ENCODE peak calls at places on chromosomes 13 and 19, in four cellular contexts. L is A549, W is K562, A is HepG2. E is an unnamed sample.

GRCh38 chr13:27406178-27406939 is 18.1 kb upstream of the GTF3A start:
- DNase-seq in W (peak), L (peak), A (peak), E (no peak)

GRCh38 chr13:44801990-44802389 is 187.3 kb downstream of the NUFIP1 start:
- DNase-seq in A (no peak), W (no peak), L (peak), E (no peak)

GRCh38 chr19:39372047-39372802 is 18.7 kb downstream of the PAF1 start:
- DNase-seq in A (no peak), W (no peak), L (no peak), E (no peak)

GRCh38 chr13:60562081-60562764 is 165.2 kb downstream of the TDRD3 start:
- DNase-seq in A (no peak), W (no peak), L (no peak), E (no peak)

GRCh38 chr13:98083936-98084335 is 59.0 kb upstream of the FARP1 start:
- DNase-seq in A (no peak), L (no peak), W (no peak), E (no peak)

GRCh38 chr13:58855283-58855682 is 1223.7 kb downstream of the PCDH17 start:
- DNase-seq in L (no peak), W (no peak), A (no peak), E (no peak)

GRCh38 chr13:90485441-90485840 is 862.0 kb upstream of the MIR17HG start:
- DNase-seq in A (no peak), W (no peak), L (peak), E (no peak)

GRCh38 chr19:9043524-9043923 is 33.3 kb upstream of the MUC16 start:
- DNase-seq in A (no peak), L (no peak), W (no peak), E (no peak)

GRCh38 chr19:27679399-27679798 is 1533.6 kb downstream of the UQCRFS1 start:
- DNase-seq in L (no peak), A (no peak), W (no peak), E (no peak)

GRCh38 chr13:26254583-26255102 is 714 bp downstream of the CDK8 start:
- DNase-seq in W (peak), A (peak), L (peak), E (peak)

GRCh38 chr13:20902438-20903163 is at the start of gene XPO4:
- DNase-seq in W (peak), L (peak), A (peak), E (peak)

GRCh38 chr19:33507021-33507956 is 14.3 kb downstream of the PEPD start:
- DNase-seq in W (no peak), A (no peak), L (no peak), E (no peak)

GRCh38 chr13:114130708-114131580 is 1.5 kb downstream of the RASA3 start:
- DNase-seq in L (peak), A (no peak), W (peak), E (no peak)

GRCh38 chr13:94778986-94779385 is 66.6 kb upstream of the SOX21 start:
- DNase-seq in A (no peak), W (no peak), L (no peak), E (no peak)

GRCh38 chr13:113604186-113604585 is 19.6 kb downstream of the TFDP1 start:
- DNase-seq in A (no peak), W (no peak), L (no peak), E (no peak)

GRCh38 chr13:99398916-99399622 is 91.9 kb upstream of the GPR183 start:
- DNase-seq in W (no peak), A (no peak), L (no peak), E (no peak)

GRCh38 chr13:103799028-103799427 is 732.8 kb upstream of the SLC10A2 start:
- DNase-seq in A (no peak), W (no peak), L (no peak), E (no peak)

GRCh38 chr19:35247526-35248309 is 1.1 kb upstream of the LSR start:
- DNase-seq in L (peak), A (peak), W (peak), E (peak)

GRCh38 chr19:18128044-18128443 is 24.9 kb upstream of the PIK3R2 start:
- DNase-seq in L (no peak), A (no peak), W (no peak), E (no peak)

GRCh38 chr13:44306401-44307192 is 67.0 kb upstream of the SERP2 start:
- DNase-seq in W (no peak), A (no peak), L (peak), E (peak)

GRCh38 chr19:5851302-5851701 is at the start of gene FUT3:
- DNase-seq in L (no peak), W (peak), A (no peak), E (no peak)

GRCh38 chr19:46678110-46678732 is 17.2 kb upstream of the DACT3 start:
- DNase-seq in W (peak), A (no peak), L (peak), E (peak)

GRCh38 chr19:1847684-1848398 is 442 bp downstream of the REXO1 start:
- DNase-seq in L (no peak), A (peak), W (peak), E (no peak)

GRCh38 chr13:100138859-100139491 is 50.1 kb downstream of the PCCA start:
- DNase-seq in L (no peak), A (no peak), W (no peak), E (no peak)

GRCh38 chr13:47310376-47310775 is 413.5 kb upstream of the HTR2A start:
- DNase-seq in W (no peak), A (no peak), L (no peak), E (no peak)

GRCh38 chr13:111897846-111898215 is 169.1 kb upstream of the SOX1 start:
- DNase-seq in L (no peak), A (no peak), W (no peak), E (no peak)

GRCh38 chr19:44767295-44768180 is 10.2 kb upstream of the CBLC start:
- DNase-seq in W (no peak), L (no peak), A (no peak), E (no peak)

GRCh38 chr13:23848639-23849282 is 40.4 kb downstream of the MIPEP start:
- DNase-seq in L (no peak), W (no peak), A (no peak), E (no peak)

GRCh38 chr13:101556676-101557121 is 104.2 kb downstream of the ITGBL1 start:
- DNase-seq in L (no peak), W (no peak), A (no peak), E (no peak)

GRCh38 chr19:49690073-49690655 is 752 bp upstream of the CPT1C start:
- DNase-seq in W (no peak), L (no peak), A (no peak), E (no peak)
- TF ChIP-seq NR3C1 in W (no peak), L (no peak), A (no peak), E (no peak)

DNA sequence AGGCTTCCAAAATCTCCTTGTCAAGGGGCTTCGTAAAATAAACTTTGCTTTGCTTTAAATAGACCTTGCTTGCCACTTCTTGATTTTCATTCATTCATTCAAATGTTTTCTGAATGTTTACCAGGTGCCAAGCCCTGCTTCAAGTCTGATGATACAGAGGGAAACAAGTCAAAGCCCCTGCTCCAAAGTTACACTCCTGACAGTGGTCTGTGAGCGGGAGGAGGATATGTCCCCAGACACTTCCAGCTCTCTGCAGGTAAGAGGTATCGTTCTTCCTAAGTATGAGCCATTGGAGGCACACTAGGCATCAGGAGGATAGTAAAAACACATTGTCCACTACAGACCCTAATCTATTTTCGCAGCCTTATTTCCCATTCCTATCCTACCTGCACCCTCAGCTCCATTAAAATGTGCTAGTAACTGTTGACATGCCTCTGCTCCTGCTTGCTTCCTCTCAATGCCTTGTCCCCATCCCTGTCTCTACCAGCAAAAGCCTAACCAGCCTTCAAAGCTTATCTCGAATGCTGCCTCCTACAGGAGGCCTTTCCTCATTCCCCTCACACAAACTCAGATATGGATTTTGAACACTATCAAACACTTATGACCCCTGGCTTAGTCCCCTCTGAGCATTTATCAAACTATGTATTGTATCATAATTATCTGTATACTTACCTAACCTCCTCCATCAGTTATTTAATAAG is 6.2 kb upstream of the WBP4 start:
- DNase-seq in W (no peak), L (peak), A (peak), E (no peak)
- TF ChIP-seq NR3C1 in W (no peak), L (no peak), A (no peak), E (no peak)

DNA sequence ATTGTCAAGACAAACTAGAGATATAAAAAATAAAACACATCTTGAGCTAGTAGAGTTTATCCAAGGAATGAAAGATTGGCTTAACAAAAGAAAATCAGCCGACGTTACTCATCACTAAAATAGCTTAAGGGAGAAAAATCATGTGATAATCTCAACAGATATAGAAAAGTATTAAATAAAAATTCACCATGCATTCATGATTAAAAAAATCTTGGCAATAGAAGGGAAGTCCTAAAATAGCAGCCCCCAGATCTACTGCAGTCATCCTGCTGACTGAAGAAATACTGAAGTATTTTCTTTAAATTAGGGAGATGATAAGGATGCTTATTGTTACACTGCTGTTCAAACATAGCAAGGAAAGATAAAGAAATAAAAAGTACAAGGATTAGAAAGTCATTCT is 12.6 kb upstream of the DCLK1 start:
- DNase-seq in L (no peak), A (no peak), W (no peak), E (no peak)
- TF ChIP-seq NR3C1 in L (no peak), A (no peak), W (no peak), E (no peak)

DNA sequence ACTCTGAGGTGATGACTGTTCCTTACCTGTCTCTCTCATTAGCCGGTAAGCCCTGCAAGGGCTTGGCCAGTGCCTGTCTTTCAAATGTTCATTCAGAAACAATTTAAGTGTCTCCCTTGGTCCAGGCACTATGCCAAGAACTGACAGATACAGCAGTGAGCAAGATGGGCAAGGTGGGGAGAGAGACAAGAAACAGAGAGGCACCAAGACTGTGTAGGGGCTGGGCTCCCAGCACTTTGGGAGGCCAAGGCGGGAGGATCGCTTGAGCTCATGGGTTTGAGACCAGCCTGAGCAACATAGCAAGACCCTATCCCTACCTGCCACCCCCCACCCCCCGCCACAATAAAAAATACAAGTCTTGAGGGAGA is 1.3 kb upstream of the CCNE1 start:
- DNase-seq in W (peak), A (no peak), L (peak), E (no peak)
- TF ChIP-seq NR3C1 in W (no peak), A (no peak), L (no peak), E (no peak)

DNA sequence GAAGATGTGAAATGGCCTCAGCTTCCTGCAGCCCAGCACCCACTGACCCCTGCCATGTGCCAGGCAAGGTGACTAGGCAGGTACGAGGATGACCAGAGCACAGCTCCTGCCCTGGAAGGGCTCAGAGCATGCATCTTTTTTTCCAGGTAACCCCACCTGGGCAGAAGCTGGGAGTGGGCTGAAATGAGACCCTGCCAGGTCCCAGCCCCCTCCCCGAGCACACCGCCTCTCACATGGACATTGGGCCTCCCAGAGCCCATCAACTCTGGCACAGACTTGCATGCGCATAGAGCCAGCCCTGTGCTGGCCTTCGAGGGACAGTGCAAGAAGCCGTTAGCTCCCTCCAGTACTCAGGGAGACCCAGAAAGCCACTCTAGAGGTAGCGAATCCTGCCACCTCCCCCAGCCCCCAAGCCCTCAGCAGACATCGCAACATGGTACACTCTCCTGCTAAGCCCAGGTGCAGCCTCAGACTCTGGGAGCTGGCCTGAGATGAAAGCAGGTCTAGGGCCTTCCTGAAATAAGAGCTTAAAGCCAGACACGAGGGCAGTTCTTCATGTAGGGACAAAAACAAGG is 8.9 kb upstream of the VSTM2B start:
- DNase-seq in A (no peak), W (no peak), L (no peak), E (no peak)
- TF ChIP-seq NR3C1 in A (no peak), W (no peak), L (no peak), E (no peak)

GRCh38 chr13:36086117-36086516 is 45.1 kb downstream of the DCLK1 start:
- DNase-seq in A (no peak), L (no peak), W (no peak), E (peak)

GRCh38 chr13:36082806-36083205 is 48.4 kb downstream of the DCLK1 start:
- DNase-seq in W (no peak), A (no peak), L (no peak), E (no peak)

GRCh38 chr13:36084131-36084530 is 47.1 kb downstream of the DCLK1 start:
- DNase-seq in L (no peak), A (no peak), W (no peak), E (no peak)

GRCh38 chr13:36088001-36088400 is 43.2 kb downstream of the DCLK1 start:
- DNase-seq in L (no peak), A (no peak), W (no peak), E (no peak)

GRCh38 chr13:36082396-36082795 is 48.8 kb downstream of the DCLK1 start:
- DNase-seq in A (no peak), W (no peak), L (no peak), E (no peak)
- TF ChIP-seq NR3C1 in A (no peak), W (no peak), L (no peak), E (no peak)

GRCh38 chr13:96460571-96460970 is 370.7 kb downstream of the HS6ST3 start:
- DNase-seq in A (no peak), W (no peak), L (no peak), E (no peak)
- TF ChIP-seq NR3C1 in A (no peak), W (no peak), L (no peak), E (no peak)